ENCODE peak calls at places on chromosomes 4 and X, in four cellular contexts. O is astrocyte of the spinal cord; H is CD8-positive, alpha-beta T cell; Q is AG09319. T is an unnamed sample.

GRCh38 chrX:8688776-8689175 is 43.2 kb downstream of the ANOS1 start:
- DNase-seq in O (no peak), H (no peak), Q (no peak), T (no peak)

GRCh38 chr4:81724925-81725329 is 253.2 kb upstream of the RASGEF1B start:
- DNase-seq in O (no peak), H (peak; percentile 37), Q (no peak), T (peak; percentile 2)

GRCh38 chr4:64230709-64231310 is 178.4 kb downstream of the TECRL start:
- DNase-seq in O (peak; percentile 20), H (no peak), Q (no peak), T (no peak)

GRCh38 chrX:134000260-134001245 is 15.2 kb upstream of the GPC3 start:
- DNase-seq in O (no peak), H (no peak), Q (no peak), T (no peak)

GRCh38 chr4:74670583-74670982 is 123.7 kb downstream of the BTC start:
- DNase-seq in O (no peak), H (no peak), Q (no peak), T (no peak)

GRCh38 chrX:119573222-119573621 is 1.1 kb upstream of the UBE2A start:
- DNase-seq in O (no peak), H (no peak), Q (no peak), T (no peak)

GRCh38 chr4:180951312-180951711 is 1291.9 kb upstream of the TENM3 start:
- DNase-seq in O (no peak), H (no peak), Q (no peak), T (no peak)

GRCh38 chrX:41009816-41010187 is 75.4 kb upstream of the USP9X start:
- DNase-seq in O (no peak), H (no peak), Q (no peak), T (no peak)

GRCh38 chr4:174255374-174255773 is 28.1 kb downstream of the FBXO8 start:
- DNase-seq in O (no peak), H (no peak), Q (no peak), T (no peak)

GRCh38 chr4:34921391-34921790 is 1322.9 kb downstream of the ARAP2 start:
- DNase-seq in O (no peak), H (no peak), Q (no peak), T (no peak)